ENCODE peak calls at places on chromosomes 1 and 21, in seven cellular contexts. One of them, this sample, is unnamed.

GRCh38 chr1:171217658-171218443 is 30.4 kb upstream of the FMO1 start:
- DNase-seq in Caco-2: no peak
- DNase-seq in tibial nerve: no peak
- DNase-seq in pancreas: no peak
- DNase-seq in fibroblast of pulmonary artery: no peak
- DNase-seq in A549: no peak
- DNase-seq in lower leg skin: no peak
- DNase-seq in this sample: no peak

GRCh38 chr1:169180167-169180566 is 73.7 kb downstream of the ATP1B1 start:
- DNase-seq in Caco-2: no peak
- DNase-seq in fibroblast of pulmonary artery: no peak
- DNase-seq in tibial nerve: no peak
- DNase-seq in lower leg skin: no peak
- DNase-seq in A549: no peak
- DNase-seq in pancreas: no peak
- DNase-seq in this sample: no peak

GRCh38 chr1:143497374-143497747 is 474.4 kb downstream of the FAM72C start:
- DNase-seq in A549: no peak
- DNase-seq in tibial nerve: no peak
- DNase-seq in fibroblast of pulmonary artery: no peak
- DNase-seq in Caco-2: no peak
- DNase-seq in lower leg skin: no peak
- DNase-seq in pancreas: no peak
- DNase-seq in this sample: no peak

GRCh38 chr1:148353461-148354283 is 129.4 kb downstream of the PPIAL4G start:
- DNase-seq in lower leg skin: no peak
- DNase-seq in Caco-2: no peak
- DNase-seq in fibroblast of pulmonary artery: peak; percentile 71
- DNase-seq in pancreas: no peak
- DNase-seq in tibial nerve: no peak
- DNase-seq in A549: peak; percentile 82
- DNase-seq in this sample: peak; percentile 31

GRCh38 chr1:156082111-156083091 is at the start of gene MEX3A:
- DNase-seq in fibroblast of pulmonary artery: peak; percentile 72
- DNase-seq in Caco-2: peak; percentile 90
- DNase-seq in lower leg skin: peak; percentile 69
- DNase-seq in A549: peak; percentile 86
- DNase-seq in tibial nerve: no peak
- DNase-seq in pancreas: peak; percentile 70
- DNase-seq in this sample: no peak

GRCh38 chr21:38351961-38352521 is 95.2 kb downstream of the KCNJ15 start:
- DNase-seq in Caco-2: no peak
- DNase-seq in lower leg skin: no peak
- DNase-seq in tibial nerve: no peak
- DNase-seq in pancreas: no peak
- DNase-seq in fibroblast of pulmonary artery: peak; percentile 76
- DNase-seq in A549: peak; percentile 3
- DNase-seq in this sample: no peak

GRCh38 chr1:177883581-177883980 is 86.3 kb downstream of the SEC16B start:
- DNase-seq in fibroblast of pulmonary artery: no peak
- DNase-seq in pancreas: no peak
- DNase-seq in tibial nerve: no peak
- DNase-seq in lower leg skin: no peak
- DNase-seq in A549: no peak
- DNase-seq in Caco-2: no peak
- DNase-seq in this sample: no peak

GRCh38 chr1:115428262-115428661 is 90.2 kb upstream of the NGF start:
- DNase-seq in Caco-2: no peak
- DNase-seq in tibial nerve: no peak
- DNase-seq in pancreas: no peak
- DNase-seq in A549: no peak
- DNase-seq in lower leg skin: no peak
- DNase-seq in fibroblast of pulmonary artery: no peak
- DNase-seq in this sample: no peak

GRCh38 chr1:55015731-55016620 is 17.2 kb downstream of the BSND start:
- DNase-seq in lower leg skin: no peak
- DNase-seq in pancreas: no peak
- DNase-seq in fibroblast of pulmonary artery: no peak
- DNase-seq in Caco-2: no peak
- DNase-seq in A549: no peak
- DNase-seq in tibial nerve: no peak
- DNase-seq in this sample: no peak

GRCh38 chr1:183450086-183450485 is 22.2 kb upstream of the SMG7 start:
- DNase-seq in tibial nerve: no peak
- DNase-seq in pancreas: no peak
- DNase-seq in Caco-2: no peak
- DNase-seq in A549: no peak
- DNase-seq in fibroblast of pulmonary artery: no peak
- DNase-seq in lower leg skin: no peak
- DNase-seq in this sample: no peak

GRCh38 chr1:156414440-156415064 is 45.5 kb downstream of the RHBG start:
- DNase-seq in pancreas: no peak
- DNase-seq in lower leg skin: no peak
- DNase-seq in fibroblast of pulmonary artery: no peak
- DNase-seq in A549: no peak
- DNase-seq in Caco-2: peak; percentile 57
- DNase-seq in tibial nerve: no peak
- DNase-seq in this sample: no peak

GRCh38 chr1:6724517-6725141 is 23.0 kb upstream of the DNAJC11 start:
- DNase-seq in A549: peak; percentile 54
- DNase-seq in fibroblast of pulmonary artery: peak; percentile 93
- DNase-seq in tibial nerve: no peak
- DNase-seq in lower leg skin: no peak
- DNase-seq in Caco-2: peak; percentile 54
- DNase-seq in pancreas: no peak
- DNase-seq in this sample: no peak

GRCh38 chr21:35565204-35565611 is 495.1 kb downstream of the SETD4 start:
- DNase-seq in fibroblast of pulmonary artery: peak; percentile 87
- DNase-seq in lower leg skin: peak; percentile 30
- DNase-seq in tibial nerve: no peak
- DNase-seq in A549: no peak
- DNase-seq in pancreas: peak; percentile 7
- DNase-seq in Caco-2: peak; percentile 32
- DNase-seq in this sample: peak; percentile 2

GRCh38 chr21:38352536-38353219 is 95.9 kb downstream of the KCNJ15 start:
- DNase-seq in tibial nerve: peak; percentile 45
- DNase-seq in Caco-2: peak; percentile 33
- DNase-seq in pancreas: peak; percentile 21
- DNase-seq in A549: peak; percentile 47
- DNase-seq in lower leg skin: peak; percentile 66
- DNase-seq in fibroblast of pulmonary artery: peak; percentile 82
- DNase-seq in this sample: peak; percentile 8

GRCh38 chr1:46747683-46748288 is 28.9 kb upstream of the EFCAB14 start:
- DNase-seq in pancreas: no peak
- DNase-seq in Caco-2: peak; percentile 66
- DNase-seq in tibial nerve: no peak
- DNase-seq in fibroblast of pulmonary artery: peak; percentile 62
- DNase-seq in lower leg skin: peak; percentile 66
- DNase-seq in A549: peak; percentile 61
- DNase-seq in this sample: peak; percentile 44

GRCh38 chr1:38589036-38589435 is 270.5 kb downstream of the RRAGC start:
- DNase-seq in fibroblast of pulmonary artery: peak; percentile 17
- DNase-seq in Caco-2: no peak
- DNase-seq in tibial nerve: no peak
- DNase-seq in A549: no peak
- DNase-seq in pancreas: peak; percentile 8
- DNase-seq in lower leg skin: no peak
- DNase-seq in this sample: no peak

GRCh38 chr1:156508205-156508954 is 7.8 kb upstream of the MEF2D start:
- DNase-seq in A549: no peak
- DNase-seq in lower leg skin: no peak
- DNase-seq in tibial nerve: peak; percentile 63
- DNase-seq in fibroblast of pulmonary artery: no peak
- DNase-seq in pancreas: no peak
- DNase-seq in Caco-2: no peak
- DNase-seq in this sample: no peak

GRCh38 chr21:41029573-41029972 is 138.4 kb upstream of the BACE2 start:
- DNase-seq in pancreas: no peak
- DNase-seq in lower leg skin: no peak
- DNase-seq in A549: no peak
- DNase-seq in Caco-2: peak; percentile 21
- DNase-seq in tibial nerve: no peak
- DNase-seq in fibroblast of pulmonary artery: no peak
- DNase-seq in this sample: no peak

DNA sequence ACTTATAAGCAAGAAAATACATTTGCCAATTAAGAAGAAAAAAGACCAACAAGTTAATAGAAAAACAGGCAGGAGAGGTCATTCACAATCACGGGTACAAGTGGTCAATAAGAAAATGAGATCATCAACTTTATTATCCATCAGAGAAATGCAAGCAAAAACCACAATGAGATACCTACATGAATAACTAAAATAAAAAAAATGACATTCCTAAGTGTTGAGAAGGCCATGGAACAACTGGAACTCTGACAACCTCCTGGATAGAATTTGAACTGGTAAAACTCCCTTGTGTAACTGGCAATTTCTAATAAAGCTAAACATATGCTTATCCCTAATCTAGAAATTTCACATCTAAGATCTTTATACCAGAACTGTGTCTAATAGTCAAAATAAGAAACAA is 135.4 kb upstream of the BACE2 start:
- DNase-seq in Caco-2: no peak
- DNase-seq in A549: no peak
- DNase-seq in pancreas: no peak
- DNase-seq in fibroblast of pulmonary artery: no peak
- DNase-seq in lower leg skin: no peak
- DNase-seq in tibial nerve: no peak
- DNase-seq in this sample: no peak
- TF ChIP-seq CTCF in Caco-2: no peak
- TF ChIP-seq CTCF in A549: no peak
- TF ChIP-seq CTCF in pancreas: no peak
- TF ChIP-seq CTCF in fibroblast of pulmonary artery: no peak
- TF ChIP-seq CTCF in lower leg skin: no peak
- TF ChIP-seq CTCF in tibial nerve: no peak
- TF ChIP-seq CTCF in this sample: no peak

GRCh38 chr1:150162582-150162861 is 12.8 kb downstream of the PLEKHO1 start:
- DNase-seq in tibial nerve: no peak
- DNase-seq in fibroblast of pulmonary artery: no peak
- DNase-seq in Caco-2: peak; percentile 16
- DNase-seq in lower leg skin: no peak
- DNase-seq in A549: no peak
- DNase-seq in pancreas: no peak
- DNase-seq in this sample: no peak

GRCh38 chr1:150164769-150165168 is 15.1 kb downstream of the PLEKHO1 start:
- DNase-seq in A549: no peak
- DNase-seq in lower leg skin: no peak
- DNase-seq in tibial nerve: no peak
- DNase-seq in Caco-2: no peak
- DNase-seq in fibroblast of pulmonary artery: no peak
- DNase-seq in pancreas: no peak
- DNase-seq in this sample: no peak

GRCh38 chr1:150164224-150164623 is 14.5 kb downstream of the PLEKHO1 start:
- DNase-seq in Caco-2: no peak
- DNase-seq in tibial nerve: no peak
- DNase-seq in lower leg skin: no peak
- DNase-seq in A549: no peak
- DNase-seq in fibroblast of pulmonary artery: no peak
- DNase-seq in pancreas: no peak
- DNase-seq in this sample: no peak

GRCh38 chr1:150161747-150162581 is 12.2 kb downstream of the PLEKHO1 start:
- DNase-seq in tibial nerve: no peak
- DNase-seq in A549: no peak
- DNase-seq in lower leg skin: no peak
- DNase-seq in pancreas: no peak
- DNase-seq in Caco-2: no peak
- DNase-seq in fibroblast of pulmonary artery: peak; percentile 65
- DNase-seq in this sample: no peak

DNA sequence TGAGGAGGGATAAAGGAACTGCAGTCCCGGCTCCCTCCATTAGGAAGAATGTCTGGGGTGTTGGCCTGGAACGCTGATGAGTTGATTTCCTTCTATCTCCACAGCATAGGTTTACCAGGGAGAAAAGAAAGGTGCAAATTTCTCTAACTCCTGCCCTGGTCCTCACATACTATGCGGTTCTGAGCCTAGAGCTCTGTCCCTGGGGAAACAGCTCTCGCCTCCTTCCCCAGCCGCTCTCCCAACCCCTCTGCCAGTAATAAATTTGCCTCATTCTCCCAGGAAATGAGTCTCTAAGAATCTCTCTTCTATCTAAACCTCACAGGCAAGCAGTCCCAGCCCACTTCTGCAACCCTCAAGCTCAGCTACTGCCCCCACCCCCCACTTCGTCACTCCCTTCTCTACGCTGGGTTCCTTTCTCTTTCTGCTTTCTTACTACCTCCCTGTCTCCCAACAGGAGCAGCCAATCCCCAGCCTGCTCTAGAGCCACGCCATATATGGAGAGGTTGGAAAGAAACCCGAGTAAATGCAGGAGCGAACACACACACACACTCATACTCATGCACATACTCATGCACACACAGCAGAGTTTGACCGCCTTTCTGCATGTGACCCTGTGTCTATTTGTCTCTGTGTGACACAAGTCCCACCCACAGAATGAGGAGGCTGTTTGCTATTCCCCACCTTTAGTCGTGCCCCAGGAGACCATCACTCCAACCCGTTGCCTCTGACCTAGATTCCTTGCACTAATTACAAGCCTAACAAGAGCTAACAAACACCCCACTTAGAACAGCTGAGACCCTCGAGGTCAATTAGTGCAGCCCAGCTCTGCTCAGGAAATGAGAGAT is 13.4 kb downstream of the PLEKHO1 start:
- DNase-seq in pancreas: peak; percentile 41
- DNase-seq in Caco-2: peak; percentile 79
- DNase-seq in fibroblast of pulmonary artery: peak; percentile 99
- DNase-seq in A549: no peak
- DNase-seq in tibial nerve: peak; percentile 75
- DNase-seq in lower leg skin: peak; percentile 91
- DNase-seq in this sample: peak; percentile 69
- TF ChIP-seq CTCF in pancreas: no peak
- TF ChIP-seq CTCF in Caco-2: no peak
- TF ChIP-seq CTCF in fibroblast of pulmonary artery: peak; percentile 9
- TF ChIP-seq CTCF in A549: no peak
- TF ChIP-seq CTCF in tibial nerve: peak; percentile 46
- TF ChIP-seq CTCF in lower leg skin: no peak
- TF ChIP-seq CTCF in this sample: no peak

DNA sequence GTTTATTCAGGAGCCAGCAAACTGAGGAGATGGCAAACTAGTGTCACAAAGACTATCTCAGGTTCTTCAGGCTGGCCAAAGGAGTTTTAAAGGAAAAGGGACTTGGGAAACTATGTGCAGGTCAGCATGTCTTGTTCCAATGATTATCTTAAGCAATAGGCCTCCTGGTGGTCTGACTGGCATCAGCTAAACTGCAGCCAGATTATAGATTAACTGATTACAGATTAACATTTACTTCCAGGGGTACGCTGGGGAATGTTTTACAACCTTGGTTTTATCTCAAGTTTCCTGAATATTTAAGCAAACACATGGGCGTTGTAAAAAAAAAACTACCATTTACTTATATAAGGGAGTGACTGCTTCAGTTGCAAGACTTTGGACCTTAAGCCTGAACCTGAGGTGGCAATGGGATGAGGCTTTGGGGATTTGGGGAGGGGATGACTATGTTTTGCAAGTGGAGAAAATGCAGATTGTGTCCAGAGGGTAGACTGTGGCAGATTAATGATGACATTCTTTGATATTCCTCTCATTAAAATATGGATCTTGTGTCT is 600.7 kb upstream of the B3GALT2 start:
- DNase-seq in lower leg skin: no peak
- DNase-seq in tibial nerve: no peak
- DNase-seq in fibroblast of pulmonary artery: no peak
- DNase-seq in Caco-2: peak; percentile 17
- DNase-seq in pancreas: no peak
- DNase-seq in A549: no peak
- DNase-seq in this sample: no peak
- TF ChIP-seq CTCF in lower leg skin: no peak
- TF ChIP-seq CTCF in tibial nerve: no peak
- TF ChIP-seq CTCF in fibroblast of pulmonary artery: no peak
- TF ChIP-seq CTCF in Caco-2: no peak
- TF ChIP-seq CTCF in pancreas: no peak
- TF ChIP-seq CTCF in A549: no peak
- TF ChIP-seq CTCF in this sample: no peak

GRCh38 chr1:232891656-232892317 is 58.6 kb upstream of the NTPCR start:
- DNase-seq in Caco-2: no peak
- DNase-seq in tibial nerve: no peak
- DNase-seq in pancreas: no peak
- DNase-seq in lower leg skin: no peak
- DNase-seq in A549: no peak
- DNase-seq in fibroblast of pulmonary artery: peak; percentile 14
- DNase-seq in this sample: no peak
- TF ChIP-seq CTCF in Caco-2: no peak
- TF ChIP-seq CTCF in tibial nerve: no peak
- TF ChIP-seq CTCF in pancreas: no peak
- TF ChIP-seq CTCF in lower leg skin: no peak
- TF ChIP-seq CTCF in A549: no peak
- TF ChIP-seq CTCF in fibroblast of pulmonary artery: no peak
- TF ChIP-seq CTCF in this sample: no peak

This sample was measured in LNCaP clone FGC.